ENCODE peak calls at places on chromosome 4, in ten cellular contexts. One of them, this sample, is unnamed.

GRCh38 chr4:141455651-141456050 is 180.7 kb upstream of the IL15 start:
- DNase-seq in HTR-8/SVneo: no peak
- DNase-seq in Caki2: no peak
- DNase-seq in BJ: no peak
- DNase-seq in NCI-H187: no peak
- DNase-seq in stimulated activated CD4-positive, alpha-beta T cell treated with anti-CD3 and anti-CD28 coated beads, Interleukin-1b, Interleukin-23, amount 100 ng/mL, for 1 hour: no peak
- DNase-seq in neural crest cell: no peak
- DNase-seq in HuH-7: no peak
- DNase-seq in HFF-Myc: no peak
- DNase-seq in stimulated activated CD8-positive, alpha-beta memory T cell treated with anti-CD3 and anti-CD28 coated beads, Interleukin-7, amount 100 ng/mL, for 48 hours: no peak
- DNase-seq in this sample: no peak

GRCh38 chr4:81452452-81453011 is 19.2 kb downstream of the RASGEF1B start:
- DNase-seq in HTR-8/SVneo: no peak
- DNase-seq in Caki2: no peak
- DNase-seq in BJ: no peak
- DNase-seq in NCI-H187: no peak
- DNase-seq in stimulated activated CD4-positive, alpha-beta T cell treated with anti-CD3 and anti-CD28 coated beads, Interleukin-1b, Interleukin-23, amount 100 ng/mL, for 1 hour: no peak
- DNase-seq in neural crest cell: no peak
- DNase-seq in HuH-7: no peak
- DNase-seq in HFF-Myc: no peak
- DNase-seq in stimulated activated CD8-positive, alpha-beta memory T cell treated with anti-CD3 and anti-CD28 coated beads, Interleukin-7, amount 100 ng/mL, for 48 hours: no peak
- DNase-seq in this sample: no peak

GRCh38 chr4:24363751-24364150 is 220.6 kb downstream of the DHX15 start:
- DNase-seq in HTR-8/SVneo: no peak
- DNase-seq in Caki2: no peak
- DNase-seq in BJ: no peak
- DNase-seq in NCI-H187: no peak
- DNase-seq in stimulated activated CD4-positive, alpha-beta T cell treated with anti-CD3 and anti-CD28 coated beads, Interleukin-1b, Interleukin-23, amount 100 ng/mL, for 1 hour: no peak
- DNase-seq in neural crest cell: no peak
- DNase-seq in HuH-7: no peak
- DNase-seq in HFF-Myc: no peak
- DNase-seq in stimulated activated CD8-positive, alpha-beta memory T cell treated with anti-CD3 and anti-CD28 coated beads, Interleukin-7, amount 100 ng/mL, for 48 hours: no peak
- DNase-seq in this sample: no peak

GRCh38 chr4:6011686-6012085 is 6.5 kb downstream of the C4orf50 start:
- DNase-seq in HTR-8/SVneo: no peak
- DNase-seq in Caki2: no peak
- DNase-seq in BJ: no peak
- DNase-seq in NCI-H187: no peak
- DNase-seq in stimulated activated CD4-positive, alpha-beta T cell treated with anti-CD3 and anti-CD28 coated beads, Interleukin-1b, Interleukin-23, amount 100 ng/mL, for 1 hour: no peak
- DNase-seq in neural crest cell: no peak
- DNase-seq in HuH-7: no peak
- DNase-seq in HFF-Myc: no peak
- DNase-seq in stimulated activated CD8-positive, alpha-beta memory T cell treated with anti-CD3 and anti-CD28 coated beads, Interleukin-7, amount 100 ng/mL, for 48 hours: no peak
- DNase-seq in this sample: no peak

GRCh38 chr4:56552273-56552672 is 46.7 kb downstream of the ARL9 start:
- DNase-seq in HTR-8/SVneo: no peak
- DNase-seq in Caki2: no peak
- DNase-seq in BJ: no peak
- DNase-seq in NCI-H187: no peak
- DNase-seq in stimulated activated CD4-positive, alpha-beta T cell treated with anti-CD3 and anti-CD28 coated beads, Interleukin-1b, Interleukin-23, amount 100 ng/mL, for 1 hour: no peak
- DNase-seq in neural crest cell: no peak
- DNase-seq in HuH-7: no peak
- DNase-seq in HFF-Myc: no peak
- DNase-seq in stimulated activated CD8-positive, alpha-beta memory T cell treated with anti-CD3 and anti-CD28 coated beads, Interleukin-7, amount 100 ng/mL, for 48 hours: no peak
- DNase-seq in this sample: no peak

GRCh38 chr4:109588176-109588575 is 28.1 kb downstream of the MCUB start:
- DNase-seq in HTR-8/SVneo: no peak
- DNase-seq in Caki2: no peak
- DNase-seq in BJ: no peak
- DNase-seq in NCI-H187: no peak
- DNase-seq in stimulated activated CD4-positive, alpha-beta T cell treated with anti-CD3 and anti-CD28 coated beads, Interleukin-1b, Interleukin-23, amount 100 ng/mL, for 1 hour: peak
- DNase-seq in neural crest cell: no peak
- DNase-seq in HuH-7: no peak
- DNase-seq in HFF-Myc: no peak
- DNase-seq in stimulated activated CD8-positive, alpha-beta memory T cell treated with anti-CD3 and anti-CD28 coated beads, Interleukin-7, amount 100 ng/mL, for 48 hours: peak
- DNase-seq in this sample: no peak

GRCh38 chr4:155675709-155676429 is 9.2 kb downstream of the GUCY1A1 start:
- DNase-seq in HTR-8/SVneo: no peak
- DNase-seq in Caki2: no peak
- DNase-seq in BJ: no peak
- DNase-seq in NCI-H187: no peak
- DNase-seq in stimulated activated CD4-positive, alpha-beta T cell treated with anti-CD3 and anti-CD28 coated beads, Interleukin-1b, Interleukin-23, amount 100 ng/mL, for 1 hour: no peak
- DNase-seq in neural crest cell: no peak
- DNase-seq in HuH-7: no peak
- DNase-seq in HFF-Myc: no peak
- DNase-seq in stimulated activated CD8-positive, alpha-beta memory T cell treated with anti-CD3 and anti-CD28 coated beads, Interleukin-7, amount 100 ng/mL, for 48 hours: no peak
- DNase-seq in this sample: no peak

GRCh38 chr4:109875106-109875505 is 27.2 kb downstream of the LRIT3 start:
- DNase-seq in HTR-8/SVneo: no peak
- DNase-seq in Caki2: no peak
- DNase-seq in BJ: no peak
- DNase-seq in NCI-H187: no peak
- DNase-seq in stimulated activated CD4-positive, alpha-beta T cell treated with anti-CD3 and anti-CD28 coated beads, Interleukin-1b, Interleukin-23, amount 100 ng/mL, for 1 hour: no peak
- DNase-seq in neural crest cell: no peak
- DNase-seq in HuH-7: no peak
- DNase-seq in HFF-Myc: no peak
- DNase-seq in stimulated activated CD8-positive, alpha-beta memory T cell treated with anti-CD3 and anti-CD28 coated beads, Interleukin-7, amount 100 ng/mL, for 48 hours: no peak
- DNase-seq in this sample: no peak

GRCh38 chr4:7261174-7261573 is 68.8 kb downstream of the SORCS2 start:
- DNase-seq in HTR-8/SVneo: no peak
- DNase-seq in Caki2: no peak
- DNase-seq in BJ: no peak
- DNase-seq in NCI-H187: no peak
- DNase-seq in stimulated activated CD4-positive, alpha-beta T cell treated with anti-CD3 and anti-CD28 coated beads, Interleukin-1b, Interleukin-23, amount 100 ng/mL, for 1 hour: no peak
- DNase-seq in neural crest cell: no peak
- DNase-seq in HuH-7: no peak
- DNase-seq in HFF-Myc: no peak
- DNase-seq in stimulated activated CD8-positive, alpha-beta memory T cell treated with anti-CD3 and anti-CD28 coated beads, Interleukin-7, amount 100 ng/mL, for 48 hours: no peak
- DNase-seq in this sample: no peak

GRCh38 chr4:38837334-38837733 is 19.3 kb downstream of the TLR6 start:
- DNase-seq in HTR-8/SVneo: no peak
- DNase-seq in Caki2: no peak
- DNase-seq in BJ: no peak
- DNase-seq in NCI-H187: no peak
- DNase-seq in stimulated activated CD4-positive, alpha-beta T cell treated with anti-CD3 and anti-CD28 coated beads, Interleukin-1b, Interleukin-23, amount 100 ng/mL, for 1 hour: no peak
- DNase-seq in neural crest cell: no peak
- DNase-seq in HuH-7: no peak
- DNase-seq in HFF-Myc: no peak
- DNase-seq in stimulated activated CD8-positive, alpha-beta memory T cell treated with anti-CD3 and anti-CD28 coated beads, Interleukin-7, amount 100 ng/mL, for 48 hours: no peak
- DNase-seq in this sample: no peak

GRCh38 chr4:155403886-155404285 is 27.1 kb upstream of the MAP9 start:
- DNase-seq in HTR-8/SVneo: peak
- DNase-seq in Caki2: peak
- DNase-seq in BJ: no peak
- DNase-seq in NCI-H187: no peak
- DNase-seq in stimulated activated CD4-positive, alpha-beta T cell treated with anti-CD3 and anti-CD28 coated beads, Interleukin-1b, Interleukin-23, amount 100 ng/mL, for 1 hour: no peak
- DNase-seq in neural crest cell: no peak
- DNase-seq in HuH-7: peak
- DNase-seq in HFF-Myc: peak
- DNase-seq in stimulated activated CD8-positive, alpha-beta memory T cell treated with anti-CD3 and anti-CD28 coated beads, Interleukin-7, amount 100 ng/mL, for 48 hours: no peak
- DNase-seq in this sample: peak

GRCh38 chr4:108900018-108900417 is 137.2 kb upstream of the ETNPPL start:
- DNase-seq in HTR-8/SVneo: no peak
- DNase-seq in Caki2: no peak
- DNase-seq in BJ: no peak
- DNase-seq in NCI-H187: no peak
- DNase-seq in stimulated activated CD4-positive, alpha-beta T cell treated with anti-CD3 and anti-CD28 coated beads, Interleukin-1b, Interleukin-23, amount 100 ng/mL, for 1 hour: no peak
- DNase-seq in neural crest cell: no peak
- DNase-seq in HuH-7: no peak
- DNase-seq in HFF-Myc: no peak
- DNase-seq in stimulated activated CD8-positive, alpha-beta memory T cell treated with anti-CD3 and anti-CD28 coated beads, Interleukin-7, amount 100 ng/mL, for 48 hours: no peak
- DNase-seq in this sample: no peak

GRCh38 chr4:4792516-4792915 is 66.9 kb upstream of the MSX1 start:
- DNase-seq in HTR-8/SVneo: no peak
- DNase-seq in Caki2: no peak
- DNase-seq in BJ: peak
- DNase-seq in NCI-H187: no peak
- DNase-seq in stimulated activated CD4-positive, alpha-beta T cell treated with anti-CD3 and anti-CD28 coated beads, Interleukin-1b, Interleukin-23, amount 100 ng/mL, for 1 hour: no peak
- DNase-seq in neural crest cell: no peak
- DNase-seq in HuH-7: no peak
- DNase-seq in HFF-Myc: no peak
- DNase-seq in stimulated activated CD8-positive, alpha-beta memory T cell treated with anti-CD3 and anti-CD28 coated beads, Interleukin-7, amount 100 ng/mL, for 48 hours: no peak
- DNase-seq in this sample: no peak

GRCh38 chr4:10733016-10733415 is 48.4 kb upstream of the CLNK start:
- DNase-seq in HTR-8/SVneo: no peak
- DNase-seq in Caki2: no peak
- DNase-seq in BJ: no peak
- DNase-seq in NCI-H187: no peak
- DNase-seq in stimulated activated CD4-positive, alpha-beta T cell treated with anti-CD3 and anti-CD28 coated beads, Interleukin-1b, Interleukin-23, amount 100 ng/mL, for 1 hour: no peak
- DNase-seq in neural crest cell: no peak
- DNase-seq in HuH-7: no peak
- DNase-seq in HFF-Myc: no peak
- DNase-seq in stimulated activated CD8-positive, alpha-beta memory T cell treated with anti-CD3 and anti-CD28 coated beads, Interleukin-7, amount 100 ng/mL, for 48 hours: no peak
- DNase-seq in this sample: no peak

GRCh38 chr4:121690001-121690400 is 6.8 kb downstream of the ANXA5 start:
- DNase-seq in HTR-8/SVneo: no peak
- DNase-seq in Caki2: peak
- DNase-seq in BJ: no peak
- DNase-seq in NCI-H187: no peak
- DNase-seq in stimulated activated CD4-positive, alpha-beta T cell treated with anti-CD3 and anti-CD28 coated beads, Interleukin-1b, Interleukin-23, amount 100 ng/mL, for 1 hour: no peak
- DNase-seq in neural crest cell: no peak
- DNase-seq in HuH-7: no peak
- DNase-seq in HFF-Myc: no peak
- DNase-seq in stimulated activated CD8-positive, alpha-beta memory T cell treated with anti-CD3 and anti-CD28 coated beads, Interleukin-7, amount 100 ng/mL, for 48 hours: no peak
- DNase-seq in this sample: no peak

GRCh38 chr4:69744157-69744478 is 16.3 kb downstream of the SULT1B1 start:
- DNase-seq in HTR-8/SVneo: no peak
- DNase-seq in Caki2: no peak
- DNase-seq in BJ: no peak
- DNase-seq in NCI-H187: no peak
- DNase-seq in stimulated activated CD4-positive, alpha-beta T cell treated with anti-CD3 and anti-CD28 coated beads, Interleukin-1b, Interleukin-23, amount 100 ng/mL, for 1 hour: no peak
- DNase-seq in neural crest cell: no peak
- DNase-seq in HuH-7: no peak
- DNase-seq in HFF-Myc: no peak
- DNase-seq in stimulated activated CD8-positive, alpha-beta memory T cell treated with anti-CD3 and anti-CD28 coated beads, Interleukin-7, amount 100 ng/mL, for 48 hours: no peak
- DNase-seq in this sample: no peak

GRCh38 chr4:148984951-148985350 is 542.7 kb upstream of the NR3C2 start:
- DNase-seq in HTR-8/SVneo: no peak
- DNase-seq in Caki2: no peak
- DNase-seq in BJ: no peak
- DNase-seq in NCI-H187: no peak
- DNase-seq in stimulated activated CD4-positive, alpha-beta T cell treated with anti-CD3 and anti-CD28 coated beads, Interleukin-1b, Interleukin-23, amount 100 ng/mL, for 1 hour: no peak
- DNase-seq in neural crest cell: no peak
- DNase-seq in HuH-7: no peak
- DNase-seq in HFF-Myc: no peak
- DNase-seq in stimulated activated CD8-positive, alpha-beta memory T cell treated with anti-CD3 and anti-CD28 coated beads, Interleukin-7, amount 100 ng/mL, for 48 hours: no peak
- DNase-seq in this sample: no peak

GRCh38 chr4:54217642-54218486 is 11.2 kb upstream of the PDGFRA start:
- DNase-seq in HTR-8/SVneo: peak
- DNase-seq in Caki2: peak
- DNase-seq in BJ: peak
- DNase-seq in NCI-H187: peak
- DNase-seq in stimulated activated CD4-positive, alpha-beta T cell treated with anti-CD3 and anti-CD28 coated beads, Interleukin-1b, Interleukin-23, amount 100 ng/mL, for 1 hour: no peak
- DNase-seq in neural crest cell: peak
- DNase-seq in HuH-7: peak
- DNase-seq in HFF-Myc: peak
- DNase-seq in stimulated activated CD8-positive, alpha-beta memory T cell treated with anti-CD3 and anti-CD28 coated beads, Interleukin-7, amount 100 ng/mL, for 48 hours: no peak
- DNase-seq in this sample: peak

GRCh38 chr4:31461425-31461824 is 741.3 kb downstream of the PCDH7 start:
- DNase-seq in HTR-8/SVneo: no peak
- DNase-seq in Caki2: peak
- DNase-seq in BJ: no peak
- DNase-seq in NCI-H187: no peak
- DNase-seq in stimulated activated CD4-positive, alpha-beta T cell treated with anti-CD3 and anti-CD28 coated beads, Interleukin-1b, Interleukin-23, amount 100 ng/mL, for 1 hour: no peak
- DNase-seq in neural crest cell: no peak
- DNase-seq in HuH-7: no peak
- DNase-seq in HFF-Myc: no peak
- DNase-seq in stimulated activated CD8-positive, alpha-beta memory T cell treated with anti-CD3 and anti-CD28 coated beads, Interleukin-7, amount 100 ng/mL, for 48 hours: no peak
- DNase-seq in this sample: no peak

GRCh38 chr4:163544407-163545038 is 50.0 kb downstream of the TMA16 start:
- DNase-seq in HTR-8/SVneo: peak
- DNase-seq in Caki2: peak
- DNase-seq in BJ: no peak
- DNase-seq in NCI-H187: no peak
- DNase-seq in stimulated activated CD4-positive, alpha-beta T cell treated with anti-CD3 and anti-CD28 coated beads, Interleukin-1b, Interleukin-23, amount 100 ng/mL, for 1 hour: peak
- DNase-seq in neural crest cell: peak
- DNase-seq in HuH-7: peak
- DNase-seq in HFF-Myc: no peak
- DNase-seq in stimulated activated CD8-positive, alpha-beta memory T cell treated with anti-CD3 and anti-CD28 coated beads, Interleukin-7, amount 100 ng/mL, for 48 hours: peak
- DNase-seq in this sample: peak

GRCh38 chr4:163624727-163625126 is 130.2 kb downstream of the TMA16 start:
- DNase-seq in HTR-8/SVneo: no peak
- DNase-seq in Caki2: no peak
- DNase-seq in BJ: no peak
- DNase-seq in NCI-H187: no peak
- DNase-seq in stimulated activated CD4-positive, alpha-beta T cell treated with anti-CD3 and anti-CD28 coated beads, Interleukin-1b, Interleukin-23, amount 100 ng/mL, for 1 hour: no peak
- DNase-seq in neural crest cell: no peak
- DNase-seq in HuH-7: no peak
- DNase-seq in HFF-Myc: no peak
- DNase-seq in stimulated activated CD8-positive, alpha-beta memory T cell treated with anti-CD3 and anti-CD28 coated beads, Interleukin-7, amount 100 ng/mL, for 48 hours: no peak
- DNase-seq in this sample: no peak